ENCODE peak calls at places on chromosome 4, in four cellular contexts. G is K562, F is A549, Q is HepG2. W is an unnamed sample.

GRCh38 chr4:186727977-186728519 is 4.4 kb upstream of the FAT1 start:
- DNase-seq in G (peak; percentile 17), Q (peak; percentile 34), F (no peak), W (no peak)

GRCh38 chr4:22730049-22730448 is 37.3 kb downstream of the GBA3 start:
- DNase-seq in G (no peak), Q (no peak), F (no peak), W (no peak)

GRCh38 chr4:153735901-153736461 is 23.8 kb downstream of the RNF175 start:
- DNase-seq in F (no peak), G (no peak), Q (no peak), W (no peak)

GRCh38 chr4:51895816-51896408 is 53.0 kb downstream of the DCUN1D4 start:
- DNase-seq in F (peak; percentile 41), G (peak; percentile 80), Q (peak; percentile 77), W (peak; percentile 64)

GRCh38 chr4:106738121-106738520 is 298.0 kb downstream of the DKK2 start:
- DNase-seq in Q (no peak), F (no peak), G (no peak), W (no peak)

GRCh38 chr4:155809835-155810234 is 51.0 kb downstream of the GUCY1B1 start:
- DNase-seq in G (peak; percentile 28), Q (peak; percentile 64), F (peak; percentile 27), W (peak; percentile 41)

GRCh38 chr4:3291969-3292570 is 751 bp upstream of the RGS12 start:
- DNase-seq in Q (peak; percentile 12), G (peak; percentile 29), F (peak; percentile 36), W (peak; percentile 84)

GRCh38 chr4:140158234-140159030 is 4.4 kb upstream of the MAML3 start:
- DNase-seq in G (no peak), Q (no peak), F (no peak), W (peak; percentile 46)

GRCh38 chr4:7942019-7942556 is 2.4 kb upstream of the AFAP1 start:
- DNase-seq in G (no peak), F (no peak), Q (peak; percentile 52), W (no peak)

GRCh38 chr4:8315343-8316250 is 46.0 kb downstream of the HTRA3 start:
- DNase-seq in F (peak; percentile 60), G (no peak), Q (peak; percentile 62), W (peak; percentile 64)

GRCh38 chr4:36399762-36400353 is 118.4 kb downstream of the DTHD1 start:
- DNase-seq in G (peak; percentile 7), F (no peak), Q (peak; percentile 2), W (no peak)

GRCh38 chr4:26858035-26858918 is 2.4 kb upstream of the STIM2 start:
- DNase-seq in Q (no peak), G (peak; percentile 32), F (no peak), W (peak; percentile 10)

GRCh38 chr4:130600706-130601105 is 1504.8 kb downstream of the C4orf33 start:
- DNase-seq in Q (no peak), G (no peak), F (no peak), W (no peak)

GRCh38 chr4:52889778-52890400 is 27.8 kb downstream of the RASL11B start:
- DNase-seq in G (no peak), F (no peak), Q (no peak), W (no peak)

GRCh38 chr4:54516556-54517215 is 141.1 kb upstream of the KIT start:
- DNase-seq in G (no peak), F (no peak), Q (no peak), W (no peak)

GRCh38 chr4:152486414-152487389 is 49.2 kb downstream of the FBXW7 start:
- DNase-seq in F (no peak), G (no peak), Q (peak; percentile 73), W (no peak)

GRCh38 chr4:156182269-156182668 is 228.6 kb upstream of the CTSO start:
- DNase-seq in G (no peak), Q (no peak), F (no peak), W (no peak)

GRCh38 chr4:87497141-87497540 is 32.0 kb downstream of the SPARCL1 start:
- DNase-seq in F (no peak), Q (no peak), G (peak; percentile 45), W (no peak)

GRCh38 chr4:188396037-188396436 is 256.8 kb downstream of the TRIML1 start:
- DNase-seq in G (no peak), Q (no peak), F (no peak), W (no peak)

GRCh38 chr4:5460106-5460801 is 248.1 kb downstream of the EVC2 start:
- DNase-seq in Q (peak; percentile 13), G (peak; percentile 45), F (peak; percentile 38), W (peak; percentile 60)

GRCh38 chr4:18518098-18518497 is 496.5 kb upstream of the LCORL start:
- DNase-seq in F (no peak), Q (no peak), G (no peak), W (no peak)

GRCh38 chr4:173857828-173858227 is 327.8 kb upstream of the HAND2 start:
- DNase-seq in F (no peak), G (no peak), Q (no peak), W (no peak)

GRCh38 chr4:173855015-173855414 is 325.0 kb upstream of the HAND2 start:
- DNase-seq in F (no peak), G (no peak), Q (no peak), W (no peak)

GRCh38 chr4:173852775-173853174 is 322.7 kb upstream of the HAND2 start:
- DNase-seq in F (no peak), Q (no peak), G (no peak), W (no peak)
- H3K4me3 ChIP-seq in F (no peak overlapping the region), Q (no peak overlapping the region), G (no peak overlapping the region), W (no peak overlapping the region)

GRCh38 chr4:142500966-142501365 is 345.1 kb downstream of the INPP4B start:
- DNase-seq in F (no peak), G (no peak), Q (no peak), W (no peak)
- TF ChIP-seq REST in F (no peak), G (no peak), Q (no peak), W (no peak)

GRCh38 chr4:2135083-2135482 is 76.0 kb downstream of the NAT8L start:
- DNase-seq in F (no peak), Q (no peak), G (peak; percentile 27), W (peak; percentile 49)
- TF ChIP-seq USF2 in F (no peak), Q (no peak), G (no peak), W (no peak)

GRCh38 chr4:169143335-169143734 is 127.4 kb downstream of the SH3RF1 start:
- DNase-seq in F (no peak), Q (no peak), G (no peak), W (no peak)
- H3K4me3 ChIP-seq in F (no peak overlapping the region), Q (no peak overlapping the region), G (no peak overlapping the region), W (no peak overlapping the region)

DNA sequence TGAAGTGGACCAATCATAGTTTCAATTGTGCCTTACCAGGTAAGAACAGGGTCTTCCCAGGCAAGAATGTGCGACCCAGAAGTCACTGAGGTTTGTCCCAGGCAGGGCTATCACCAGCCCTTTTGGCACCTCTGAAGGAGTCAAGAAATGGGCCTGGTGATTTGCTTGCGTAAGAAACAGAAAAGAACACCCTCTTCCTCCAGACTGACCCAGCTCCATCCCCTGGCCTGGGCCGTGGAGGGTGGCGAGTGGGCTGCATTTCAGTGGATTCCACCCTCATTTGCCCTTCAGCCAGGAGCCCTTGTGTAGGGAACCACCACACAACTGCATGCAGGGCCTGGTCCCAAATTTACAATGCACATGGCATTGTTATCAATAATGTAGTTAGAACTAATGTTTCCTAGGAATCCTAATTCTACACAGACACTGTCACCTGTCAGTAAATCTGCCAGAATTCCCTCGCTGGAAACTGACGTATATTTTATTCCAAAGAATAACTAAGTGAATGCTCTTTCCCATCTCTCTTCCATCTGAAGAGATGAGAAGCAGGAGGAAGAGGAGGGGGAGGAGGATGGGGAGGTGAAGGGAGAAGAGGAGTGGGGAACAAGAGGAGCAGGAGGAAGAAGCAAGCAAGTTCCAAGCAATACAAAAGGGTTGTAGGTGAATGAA is 46.6 kb downstream of the TSPAN5 start:
- DNase-seq in F (no peak), Q (no peak), G (no peak), W (no peak)
- TF ChIP-seq REST in F (no peak), Q (no peak), G (no peak), W (no peak)

GRCh38 chr4:114642173-114642780 is 43.7 kb downstream of the UGT8 start:
- DNase-seq in G (no peak), Q (no peak), F (no peak), W (no peak)
- TF ChIP-seq USF2 in G (no peak), Q (no peak), F (no peak), W (no peak)

DNA sequence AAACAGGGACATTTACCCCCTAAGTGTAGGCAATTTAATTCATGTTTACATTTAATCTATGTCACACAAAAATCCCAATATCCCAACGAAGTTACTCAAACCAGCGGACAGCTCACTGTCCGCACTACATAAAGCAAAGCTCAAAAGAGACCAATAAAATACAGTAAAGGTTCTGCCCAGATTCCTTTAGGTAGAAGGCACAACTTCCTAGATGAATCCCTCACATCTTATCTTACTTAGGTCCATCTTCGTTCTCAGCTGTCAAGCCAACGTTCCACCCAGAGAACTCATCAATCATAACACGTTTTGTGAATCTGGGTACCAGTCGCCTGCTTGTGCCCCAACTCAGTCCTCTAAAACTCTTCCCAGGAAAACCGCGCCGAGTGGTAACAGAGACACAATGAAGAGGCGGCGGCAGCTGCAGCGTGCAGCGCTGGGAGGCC is 1.7 kb downstream of the HNRNPDL start:
- DNase-seq in G (no peak), Q (no peak), F (no peak), W (no peak)
- H3K4me3 ChIP-seq in G (peak overlapping the region; percentile 80), Q (peak overlapping the region; percentile 97), F (peak overlapping the region; percentile 90), W (peak overlapping the region; percentile 99)

GRCh38 chr4:47926667-47927258 is 12.4 kb upstream of the NFXL1 start:
- DNase-seq in G (peak; percentile 76), F (peak; percentile 24), Q (peak; percentile 61), W (peak; percentile 17)
- TF ChIP-seq REST in G (peak; percentile 52), F (peak; percentile 78), Q (peak; percentile 56), W (peak; percentile 77)

DNA sequence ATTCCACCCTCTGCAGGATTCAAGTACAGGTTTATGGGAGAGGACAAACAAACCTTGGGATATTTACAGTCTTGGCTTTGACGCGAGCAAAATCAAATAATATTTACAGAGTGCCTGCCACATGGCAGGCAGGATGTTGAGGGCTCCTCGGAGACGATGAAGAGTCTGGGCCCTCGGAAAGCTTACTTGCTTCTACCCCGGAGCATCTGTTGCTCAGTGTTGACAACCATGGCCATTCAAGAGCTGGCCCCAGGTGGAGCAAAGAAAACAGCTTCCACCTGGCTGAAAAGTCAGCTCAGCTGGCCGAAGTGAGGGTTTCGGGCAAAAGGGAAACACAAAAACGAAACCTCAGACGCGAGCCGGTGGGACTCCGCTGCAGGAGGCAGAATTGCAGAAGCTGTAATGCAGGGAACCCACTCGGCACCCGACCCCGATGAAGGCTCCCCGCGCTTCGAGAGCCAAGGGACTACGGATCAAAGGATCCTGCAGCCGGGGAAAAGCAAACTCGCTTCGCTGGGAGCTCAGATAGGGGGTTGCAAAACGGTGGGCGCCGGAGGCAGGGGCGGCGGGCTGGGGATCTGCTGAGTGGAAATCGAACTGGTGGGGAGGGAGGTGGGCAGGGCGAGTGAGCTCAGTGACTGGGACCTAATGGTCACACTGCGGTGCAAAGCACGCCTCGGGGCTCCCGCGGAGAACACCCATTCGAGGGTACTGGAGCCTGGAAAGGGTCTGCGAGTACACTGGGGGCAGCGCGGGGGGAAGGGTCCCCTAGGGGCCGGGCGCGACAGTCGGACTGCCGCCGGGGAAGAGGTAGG is 777 bp downstream of the ATP8A1 start:
- DNase-seq in F (peak; percentile 3), Q (peak; percentile 1), G (no peak), W (peak; percentile 69)
- TF ChIP-seq USF2 in F (no peak), Q (no peak), G (no peak), W (no peak)